ENCODE peak calls at places on chromosomes 7 and 10, in four cellular contexts. F, B, G and Q are unnamed samples.
A peak's percentile ranks its signal among the peaks of the same experiment; 100 is the strongest.

GRCh38 chr7:101911800-101912705 is 94.6 kb downstream of the CUX1 start:
- DNase-seq in B (peak; percentile 53), G (no peak), F (no peak), Q (peak; percentile 46)

GRCh38 chr7:2138146-2138765 is 94.5 kb downstream of the MAD1L1 start:
- DNase-seq in F (peak; percentile 95), B (no peak), G (peak; percentile 25), Q (peak; percentile 90)

GRCh38 chr10:120972259-120972658 is 121.1 kb downstream of the WDR11 start:
- DNase-seq in F (no peak), G (no peak), B (no peak), Q (no peak)

GRCh38 chr7:4833176-4833575 is 28.7 kb downstream of the PAPOLB start:
- DNase-seq in F (no peak), B (no peak), G (no peak), Q (no peak)

GRCh38 chr10:72097448-72098300 is 9.3 kb upstream of the SPOCK2 start:
- DNase-seq in B (peak; percentile 68), G (no peak), F (no peak), Q (no peak)

GRCh38 chr10:93067443-93068365 is 6.0 kb upstream of the CYP26A1 start:
- DNase-seq in G (no peak), B (no peak), F (no peak), Q (no peak)

GRCh38 chr7:106057962-106058901 is 53.9 kb downstream of the SYPL1 start:
- DNase-seq in B (no peak), F (peak; percentile 52), G (peak; percentile 88), Q (no peak)

GRCh38 chr10:122114156-122114747 is 125.3 kb downstream of the TACC2 start:
- DNase-seq in B (no peak), F (no peak), G (no peak), Q (no peak)

GRCh38 chr7:81232084-81232799 is 313.4 kb upstream of the SEMA3C start:
- DNase-seq in F (no peak), B (no peak), G (no peak), Q (no peak)

GRCh38 chr10:110725809-110726641 is 81.9 kb downstream of the RBM20 start:
- DNase-seq in F (no peak), G (no peak), B (no peak), Q (no peak)

GRCh38 chr7:5396999-5397656 is 26.5 kb downstream of the TNRC18 start:
- DNase-seq in G (peak; percentile 77), B (no peak), F (peak; percentile 98), Q (peak; percentile 99)

GRCh38 chr7:64886956-64887545 is 16.0 kb upstream of the ZNF273 start:
- DNase-seq in F (no peak), B (no peak), G (no peak), Q (no peak)

GRCh38 chr10:12807982-12808613 is 193.4 kb downstream of the CCDC3 start:
- DNase-seq in G (no peak), B (no peak), F (no peak), Q (no peak)

GRCh38 chr7:40331915-40332314 is 197.1 kb downstream of the SUGCT start:
- DNase-seq in G (no peak), F (no peak), B (no peak), Q (no peak)

GRCh38 chr7:16399265-16399801 is 22.0 kb downstream of the CRPPA start:
- DNase-seq in F (no peak), B (no peak), G (no peak), Q (no peak)

GRCh38 chr7:66952343-66953043 is 31.5 kb downstream of the TMEM248 start:
- DNase-seq in F (no peak), G (no peak), B (no peak), Q (no peak)

GRCh38 chr7:28572321-28573058 is 160.2 kb downstream of the CREB5 start:
- DNase-seq in G (no peak), F (no peak), B (no peak), Q (no peak)

GRCh38 chr7:20513341-20513740 is 102.1 kb upstream of the ABCB5 start:
- DNase-seq in F (no peak), G (no peak), B (no peak), Q (no peak)

GRCh38 chr10:34736976-34737771 is 77.9 kb downstream of the PARD3 start:
- DNase-seq in F (no peak), G (no peak), B (no peak), Q (no peak)

GRCh38 chr10:132248455-132249231 is 59.1 kb downstream of the STK32C start:
- DNase-seq in F (no peak), G (no peak), B (peak; percentile 95), Q (peak; percentile 17)

GRCh38 chr7:104982773-104983619 is 31.0 kb upstream of the KMT2E start:
- DNase-seq in B (peak; percentile 44), F (no peak), G (no peak), Q (no peak)

GRCh38 chr10:102869290-102870198 is at the start of gene AS3MT:
- DNase-seq in B (no peak), F (peak; percentile 62), G (no peak), Q (no peak)

GRCh38 chr7:15651693-15652092 is 34.8 kb downstream of the MEOX2 start:
- DNase-seq in G (no peak), B (no peak), F (no peak), Q (no peak)

GRCh38 chr10:130052193-130052592 is 58.4 kb downstream of the C10orf143 start:
- DNase-seq in B (no peak), F (no peak), G (no peak), Q (no peak)

GRCh38 chr10:130050008-130050407 is 60.6 kb downstream of the C10orf143 start:
- DNase-seq in F (no peak), G (no peak), B (no peak), Q (no peak)

GRCh38 chr10:130050721-130051120 is 59.9 kb downstream of the C10orf143 start:
- DNase-seq in B (no peak), F (no peak), G (no peak), Q (no peak)

GRCh38 chr10:130054021-130054420 is 56.6 kb downstream of the C10orf143 start:
- DNase-seq in F (no peak), G (no peak), B (no peak), Q (no peak)

GRCh38 chr10:130053561-130053960 is 57.1 kb downstream of the C10orf143 start:
- DNase-seq in F (no peak), B (no peak), G (no peak), Q (no peak)
- TF ChIP-seq SPI1 in F (no peak), B (no peak), G (no peak), Q (no peak)

GRCh38 chr10:1154531-1154930 is 98.3 kb downstream of the WDR37 start:
- DNase-seq in G (no peak), F (no peak), B (no peak), Q (no peak)
- TF ChIP-seq SPI1 in G (no peak), F (no peak), B (no peak), Q (no peak)

GRCh38 chr7:110179037-110179436 is 911.9 kb upstream of the LRRN3 start:
- DNase-seq in F (no peak), G (no peak), B (no peak), Q (no peak)
- TF ChIP-seq SPI1 in F (no peak), G (no peak), B (no peak), Q (no peak)

DNA sequence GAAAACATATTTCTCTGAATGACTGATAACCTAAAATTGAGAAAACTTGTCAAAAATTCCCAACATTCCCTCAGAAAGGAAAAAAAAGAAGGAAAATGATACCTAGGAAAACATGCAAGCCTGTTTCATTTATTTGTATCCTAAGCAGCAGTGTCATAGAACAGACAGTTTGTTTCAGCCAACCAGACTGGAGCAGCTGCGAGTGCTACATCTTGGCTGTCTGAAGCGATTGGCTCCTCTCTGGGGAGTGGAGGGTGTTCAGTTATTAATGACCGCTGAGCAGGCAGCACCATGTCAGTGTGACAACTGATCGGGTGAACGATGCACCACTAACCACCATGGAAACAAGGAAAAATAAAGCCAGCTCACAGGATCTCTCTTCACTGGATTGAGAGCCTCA is at the start of gene LRRN3:
- DNase-seq in G (no peak), F (no peak), B (peak; percentile 17), Q (no peak)
- TF ChIP-seq SPI1 in G (no peak), F (no peak), B (no peak), Q (no peak)